ENCODE peak calls at places on chromosomes 16 and 17, in five cellular contexts. F is neural crest cell, Z is lower leg skin, B is left ventricle myocardium inferior, G is NCI-H526. N is an unnamed sample.
A peak's percentile ranks its signal among the peaks of the same experiment; 100 is the strongest.

GRCh38 chr16:46961373-46962353 is 11.8 kb downstream of the DNAJA2 start:
- DNase-seq in F (no peak), B (no peak), G (no peak), Z (no peak), N (no peak)

GRCh38 chr17:2398655-2399571 is 1.9 kb downstream of the MNT start:
- DNase-seq in B (peak; percentile 56), Z (no peak), F (no peak), G (no peak), N (peak; percentile 90)

GRCh38 chr16:30139895-30140481 is 17.0 kb upstream of the MAPK3 start:
- DNase-seq in G (no peak), B (no peak), Z (no peak), F (no peak), N (peak; percentile 91)

GRCh38 chr17:51645056-51645455 is 384.7 kb downstream of the UTP18 start:
- DNase-seq in G (no peak), F (no peak), B (no peak), Z (no peak), N (peak; percentile 62)

GRCh38 chr17:5234645-5235576 is at the start of gene SCIMP:
- DNase-seq in G (no peak), B (peak; percentile 23), F (no peak), Z (peak; percentile 31), N (peak; percentile 15)

GRCh38 chr16:89859809-89860075 is 13.7 kb upstream of the TCF25 start:
- DNase-seq in F (no peak), B (no peak), G (no peak), Z (no peak), N (peak; percentile 18)

GRCh38 chr16:2719328-2720062 is 529 bp downstream of the PRSS27 start:
- DNase-seq in F (no peak), B (peak; percentile 33), Z (no peak), G (no peak), N (peak; percentile 77)

GRCh38 chr17:47335101-47335936 is 11.6 kb downstream of the EFCAB13 start:
- DNase-seq in B (no peak), G (no peak), F (no peak), Z (no peak), N (no peak)

GRCh38 chr16:55052335-55053070 is 121.8 kb downstream of the IRX5 start:
- DNase-seq in G (no peak), Z (no peak), F (no peak), B (no peak), N (no peak)

GRCh38 chr16:2467301-2468141 is 3.6 kb upstream of the NTN3 start:
- DNase-seq in Z (peak; percentile 47), B (peak; percentile 80), G (peak; percentile 52), F (peak; percentile 48), N (peak; percentile 87)